ENCODE peak calls at places on chromosomes 4 and X, in four cellular contexts. N is GM03348, A is NCI-H1436, R is T47D. L is an unnamed sample.

GRCh38 chrX:40008841-40009461 is 88.8 kb downstream of the BCOR start:
- DNase-seq in N (peak), A (no peak), R (no peak), L (no peak)

GRCh38 chr4:112036881-112037280 is 108.4 kb upstream of the FAM241A start:
- DNase-seq in N (peak), A (no peak), R (peak), L (no peak)

GRCh38 chrX:129981207-129981553 is 1.3 kb upstream of the BCORL1 start:
- DNase-seq in N (no peak), A (no peak), R (no peak), L (no peak)

GRCh38 chr4:80086296-80086695 is 13.3 kb upstream of the ANTXR2 start:
- DNase-seq in N (no peak), A (no peak), R (no peak), L (no peak)

GRCh38 chr4:139728840-139729239 is 63.2 kb downstream of the MGST2 start:
- DNase-seq in N (no peak), A (peak), R (no peak), L (no peak)

GRCh38 chr4:55296076-55296475 is 50.0 kb upstream of the SRD5A3 start:
- DNase-seq in N (no peak), A (no peak), R (no peak), L (no peak)

GRCh38 chrX:77070108-77070918 is 376.9 kb upstream of the FGF16 start:
- DNase-seq in N (no peak), A (no peak), R (no peak), L (no peak)

GRCh38 chrX:55767100-55767499 is 49.6 kb downstream of the RRAGB start:
- DNase-seq in N (peak), A (no peak), R (no peak), L (no peak)

GRCh38 chr4:148845609-148846008 is 403.4 kb upstream of the NR3C2 start:
- DNase-seq in N (no peak), A (no peak), R (no peak), L (no peak)